ENCODE peak calls at places on chromosome 17, in four cellular contexts. One of them, this sample, is unnamed.
A peak's percentile ranks its signal among the peaks of the same experiment; 100 is the strongest.

GRCh38 chr17:40550608-40551007 is 14.7 kb downstream of the CCR7 start:
- DNase-seq in CD8-positive, alpha-beta memory T cell: no peak
- DNase-seq in DND-41: no peak
- DNase-seq in H7: peak; percentile 23
- DNase-seq in this sample: no peak

GRCh38 chr17:82528484-82529265 is 9.1 kb downstream of the FOXK2 start:
- DNase-seq in CD8-positive, alpha-beta memory T cell: no peak
- DNase-seq in DND-41: no peak
- DNase-seq in H7: no peak
- DNase-seq in this sample: no peak

GRCh38 chr17:73349138-73349537 is 37.3 kb upstream of the CDC42EP4 start:
- DNase-seq in CD8-positive, alpha-beta memory T cell: no peak
- DNase-seq in DND-41: no peak
- DNase-seq in H7: peak; percentile 65
- DNase-seq in this sample: no peak

GRCh38 chr17:73283841-73284282 is 22.2 kb upstream of the CPSF4L start:
- DNase-seq in CD8-positive, alpha-beta memory T cell: no peak
- DNase-seq in DND-41: no peak
- DNase-seq in H7: peak; percentile 93
- DNase-seq in this sample: no peak

GRCh38 chr17:63443053-63443452 is 3.1 kb downstream of the CYB561 start:
- DNase-seq in CD8-positive, alpha-beta memory T cell: no peak
- DNase-seq in DND-41: no peak
- DNase-seq in H7: no peak
- DNase-seq in this sample: no peak

GRCh38 chr17:10775058-10775457 is 28.8 kb downstream of the TMEM238L start:
- DNase-seq in CD8-positive, alpha-beta memory T cell: no peak
- DNase-seq in DND-41: no peak
- DNase-seq in H7: no peak
- DNase-seq in this sample: no peak

GRCh38 chr17:34667656-34668055 is 88.3 kb downstream of the TMEM132E start:
- DNase-seq in CD8-positive, alpha-beta memory T cell: no peak
- DNase-seq in DND-41: no peak
- DNase-seq in H7: no peak
- DNase-seq in this sample: no peak

GRCh38 chr17:68296217-68297140 is 5.2 kb downstream of the ARSG start:
- DNase-seq in CD8-positive, alpha-beta memory T cell: peak; percentile 60
- DNase-seq in DND-41: peak; percentile 83
- DNase-seq in H7: peak; percentile 49
- DNase-seq in this sample: peak; percentile 64

GRCh38 chr17:32998893-32999240 is 7.2 kb downstream of the SPACA3 start:
- DNase-seq in CD8-positive, alpha-beta memory T cell: no peak
- DNase-seq in DND-41: no peak
- DNase-seq in H7: no peak
- DNase-seq in this sample: no peak

GRCh38 chr17:82325286-82326180 is 8.0 kb downstream of the SECTM1 start:
- DNase-seq in CD8-positive, alpha-beta memory T cell: no peak
- DNase-seq in DND-41: no peak
- DNase-seq in H7: no peak
- DNase-seq in this sample: no peak

GRCh38 chr17:75315541-75316243 is 26.5 kb upstream of the SLC25A19 start:
- DNase-seq in CD8-positive, alpha-beta memory T cell: no peak
- DNase-seq in DND-41: no peak
- DNase-seq in H7: no peak
- DNase-seq in this sample: no peak

GRCh38 chr17:65039349-65039988 is 17.1 kb downstream of the GNA13 start:
- DNase-seq in CD8-positive, alpha-beta memory T cell: no peak
- DNase-seq in DND-41: no peak
- DNase-seq in H7: no peak
- DNase-seq in this sample: no peak

GRCh38 chr17:29611351-29612093 is 11.2 kb downstream of the CORO6 start:
- DNase-seq in CD8-positive, alpha-beta memory T cell: no peak
- DNase-seq in DND-41: no peak
- DNase-seq in H7: no peak
- DNase-seq in this sample: no peak

GRCh38 chr17:59884861-59885260 is 7.9 kb downstream of the TUBD1 start:
- DNase-seq in CD8-positive, alpha-beta memory T cell: no peak
- DNase-seq in DND-41: no peak
- DNase-seq in H7: no peak
- DNase-seq in this sample: no peak

GRCh38 chr17:915416-916201 is 64.0 kb downstream of the NXN start:
- DNase-seq in CD8-positive, alpha-beta memory T cell: no peak
- DNase-seq in DND-41: no peak
- DNase-seq in H7: peak; percentile 36
- DNase-seq in this sample: no peak

GRCh38 chr17:42249681-42250446 is 26.3 kb downstream of the STAT5B start:
- DNase-seq in CD8-positive, alpha-beta memory T cell: no peak
- DNase-seq in DND-41: no peak
- DNase-seq in H7: no peak
- DNase-seq in this sample: peak; percentile 69

GRCh38 chr17:77579717-77580116 is 378.8 kb upstream of the TNRC6C start:
- DNase-seq in CD8-positive, alpha-beta memory T cell: no peak
- DNase-seq in DND-41: no peak
- DNase-seq in H7: no peak
- DNase-seq in this sample: no peak

GRCh38 chr17:56754523-56755208 is 79.1 kb downstream of the C17orf67 start:
- DNase-seq in CD8-positive, alpha-beta memory T cell: no peak
- DNase-seq in DND-41: peak; percentile 31
- DNase-seq in H7: peak; percentile 62
- DNase-seq in this sample: no peak

GRCh38 chr17:68674271-68674925 is 73.2 kb upstream of the FAM20A start:
- DNase-seq in CD8-positive, alpha-beta memory T cell: no peak
- DNase-seq in DND-41: no peak
- DNase-seq in H7: no peak
- DNase-seq in this sample: no peak

GRCh38 chr17:75238684-75239191 is 22.7 kb downstream of the GGA3 start:
- DNase-seq in CD8-positive, alpha-beta memory T cell: peak; percentile 55
- DNase-seq in DND-41: peak; percentile 68
- DNase-seq in H7: peak; percentile 92
- DNase-seq in this sample: peak; percentile 63

GRCh38 chr17:62778990-62779681 is 29.0 kb downstream of the MARCHF10 start:
- DNase-seq in CD8-positive, alpha-beta memory T cell: no peak
- DNase-seq in DND-41: no peak
- DNase-seq in H7: no peak
- DNase-seq in this sample: no peak

GRCh38 chr17:81683208-81683583 is 401 bp downstream of the ARL16 start:
- DNase-seq in CD8-positive, alpha-beta memory T cell: no peak
- DNase-seq in DND-41: no peak
- DNase-seq in H7: no peak
- DNase-seq in this sample: no peak

GRCh38 chr17:48751172-48751571 is 22.6 kb upstream of the HOXB13 start:
- DNase-seq in CD8-positive, alpha-beta memory T cell: no peak
- DNase-seq in DND-41: no peak
- DNase-seq in H7: peak; percentile 51
- DNase-seq in this sample: no peak

GRCh38 chr17:888998-889401 is 90.6 kb downstream of the NXN start:
- DNase-seq in CD8-positive, alpha-beta memory T cell: no peak
- DNase-seq in DND-41: peak; percentile 74
- DNase-seq in H7: no peak
- DNase-seq in this sample: no peak

GRCh38 chr17:64778367-64779290 is 116.5 kb upstream of the SMURF2 start:
- DNase-seq in CD8-positive, alpha-beta memory T cell: no peak
- DNase-seq in DND-41: no peak
- DNase-seq in H7: peak; percentile 81
- DNase-seq in this sample: no peak

GRCh38 chr17:2092253-2092652 is 37.4 kb downstream of the HIC1 start:
- DNase-seq in CD8-positive, alpha-beta memory T cell: no peak
- DNase-seq in DND-41: no peak
- DNase-seq in H7: peak; percentile 48
- DNase-seq in this sample: no peak

GRCh38 chr17:2977157-2977556 is 86.2 kb downstream of the OR1D5 start:
- DNase-seq in CD8-positive, alpha-beta memory T cell: no peak
- DNase-seq in DND-41: no peak
- DNase-seq in H7: no peak
- DNase-seq in this sample: no peak

GRCh38 chr17:62807812-62808575 is at the start of gene MARCHF10:
- DNase-seq in CD8-positive, alpha-beta memory T cell: no peak
- DNase-seq in DND-41: peak; percentile 31
- DNase-seq in H7: peak; percentile 96
- DNase-seq in this sample: peak; percentile 7

GRCh38 chr17:30519166-30519565 is 42.0 kb downstream of the GOSR1 start:
- DNase-seq in CD8-positive, alpha-beta memory T cell: no peak
- DNase-seq in DND-41: no peak
- DNase-seq in H7: no peak
- DNase-seq in this sample: no peak

GRCh38 chr17:20914658-20915057 is 128.2 kb downstream of the USP22 start:
- DNase-seq in CD8-positive, alpha-beta memory T cell: no peak
- DNase-seq in DND-41: no peak
- DNase-seq in H7: no peak
- DNase-seq in this sample: no peak

GRCh38 chr17:77436058-77436442 is 295.3 kb downstream of the SEC14L1 start:
- DNase-seq in CD8-positive, alpha-beta memory T cell: no peak
- DNase-seq in DND-41: no peak
- DNase-seq in H7: peak; percentile 86
- DNase-seq in this sample: no peak

GRCh38 chr17:6413073-6413472 is 21.8 kb downstream of the AIPL1 start:
- DNase-seq in CD8-positive, alpha-beta memory T cell: no peak
- DNase-seq in DND-41: no peak
- DNase-seq in H7: peak; percentile 86
- DNase-seq in this sample: no peak

GRCh38 chr17:79797492-79798295 is 817 bp upstream of the CBX8 start:
- DNase-seq in CD8-positive, alpha-beta memory T cell: no peak
- DNase-seq in DND-41: no peak
- DNase-seq in H7: no peak
- DNase-seq in this sample: no peak
- H3K27me3 ChIP-seq in CD8-positive, alpha-beta memory T cell: peaks cover 50% of the 10 kb centered on the region
- H3K27me3 ChIP-seq in DND-41: peaks cover 32% of the 10 kb centered on the region
- H3K27me3 ChIP-seq in H7: peaks cover 92% of the 10 kb centered on the region
- H3K27me3 ChIP-seq in this sample: peaks cover 49% of the 10 kb centered on the region

GRCh38 chr17:47720196-47720595 is 12.8 kb upstream of the TBX21 start:
- DNase-seq in CD8-positive, alpha-beta memory T cell: no peak
- DNase-seq in DND-41: no peak
- DNase-seq in H7: no peak
- DNase-seq in this sample: no peak
- H3K27me3 ChIP-seq in CD8-positive, alpha-beta memory T cell: peaks cover 3% of the 10 kb centered on the region
- H3K27me3 ChIP-seq in DND-41: peaks cover 38% of the 10 kb centered on the region
- H3K27me3 ChIP-seq in H7: peaks cover 27% of the 10 kb centered on the region
- H3K27me3 ChIP-seq in this sample: no peaks in the 10 kb centered on the region

GRCh38 chr17:66043419-66043818 is 148.5 kb downstream of the CEP112 start:
- DNase-seq in CD8-positive, alpha-beta memory T cell: no peak
- DNase-seq in DND-41: no peak
- DNase-seq in H7: no peak
- DNase-seq in this sample: no peak
- H3K27me3 ChIP-seq in CD8-positive, alpha-beta memory T cell: no peaks in the 10 kb centered on the region
- H3K27me3 ChIP-seq in DND-41: no peaks in the 10 kb centered on the region
- H3K27me3 ChIP-seq in H7: no peaks in the 10 kb centered on the region
- H3K27me3 ChIP-seq in this sample: no peaks in the 10 kb centered on the region

GRCh38 chr17:45918241-45918745 is 23.9 kb downstream of the MAPT start:
- DNase-seq in CD8-positive, alpha-beta memory T cell: no peak
- DNase-seq in DND-41: no peak
- DNase-seq in H7: no peak
- DNase-seq in this sample: no peak
- H3K27me3 ChIP-seq in CD8-positive, alpha-beta memory T cell: peaks cover 4% of the 10 kb centered on the region
- H3K27me3 ChIP-seq in DND-41: peaks cover 10% of the 10 kb centered on the region
- H3K27me3 ChIP-seq in H7: no peaks in the 10 kb centered on the region
- H3K27me3 ChIP-seq in this sample: no peaks in the 10 kb centered on the region

GRCh38 chr17:49997256-49997735 is 2.3 kb upstream of the DLX3 start:
- DNase-seq in CD8-positive, alpha-beta memory T cell: no peak
- DNase-seq in DND-41: no peak
- DNase-seq in H7: no peak
- DNase-seq in this sample: no peak
- H3K27me3 ChIP-seq in CD8-positive, alpha-beta memory T cell: peaks cover 66% of the 10 kb centered on the region
- H3K27me3 ChIP-seq in DND-41: peaks cover 47% of the 10 kb centered on the region
- H3K27me3 ChIP-seq in H7: peaks cover 70% of the 10 kb centered on the region
- H3K27me3 ChIP-seq in this sample: peaks cover 35% of the 10 kb centered on the region

GRCh38 chr17:79093270-79093669 is 18.6 kb downstream of the ENGASE start:
- DNase-seq in CD8-positive, alpha-beta memory T cell: no peak
- DNase-seq in DND-41: no peak
- DNase-seq in H7: no peak
- DNase-seq in this sample: no peak
- H3K27me3 ChIP-seq in CD8-positive, alpha-beta memory T cell: peaks cover 11% of the 10 kb centered on the region
- H3K27me3 ChIP-seq in DND-41: peaks cover 4% of the 10 kb centered on the region
- H3K27me3 ChIP-seq in H7: no peaks in the 10 kb centered on the region
- H3K27me3 ChIP-seq in this sample: no peaks in the 10 kb centered on the region